ENCODE peak calls at places on chromosome 21, in nine cellular contexts. G is upper lobe of right lung; B is effector memory CD4-positive, alpha-beta T cell; Q is PC-3; N is uterus; D is CD8-positive, alpha-beta memory T cell; F is adrenal gland; M is naive thymus-derived CD4-positive, alpha-beta T cell; V is CD4-positive, alpha-beta memory T cell. K is an unnamed sample.

GRCh38 chr21:33027401-33028185 is 1.9 kb downstream of the OLIG2 start:
- DNase-seq in G (no peak), B (no peak), Q (no peak), N (no peak), D (no peak), F (no peak), M (no peak), V (no peak), K (no peak)

GRCh38 chr21:36325373-36326010 is 5.5 kb downstream of the MORC3 start:
- DNase-seq in G (no peak), B (no peak), Q (peak; percentile 79), N (no peak), D (no peak), F (no peak), M (no peak), V (no peak), K (peak; percentile 30)

GRCh38 chr21:15730484-15731242 is 881 bp downstream of the USP25 start:
- DNase-seq in G (no peak), B (no peak), Q (peak; percentile 25), N (no peak), D (no peak), F (no peak), M (peak; percentile 12), V (no peak), K (no peak)

GRCh38 chr21:27219068-27219467 is 252.2 kb upstream of the ADAMTS5 start:
- DNase-seq in G (no peak), B (no peak), Q (peak; percentile 44), N (no peak), D (no peak), F (no peak), M (no peak), V (no peak), K (no peak)

GRCh38 chr21:28590026-28590425 is 402.7 kb downstream of the LTN1 start:
- DNase-seq in G (no peak), B (no peak), Q (no peak), N (no peak), D (no peak), F (no peak), M (no peak), V (no peak), K (no peak)

GRCh38 chr21:35034203-35034926 is 14.7 kb downstream of the RUNX1 start:
- DNase-seq in G (no peak), B (no peak), Q (no peak), N (no peak), D (no peak), F (no peak), M (no peak), V (no peak), K (no peak)

GRCh38 chr21:9763306-9763705 is 758.1 kb upstream of the TPTE start:
- DNase-seq in G (no peak), B (no peak), Q (no peak), N (no peak), D (no peak), F (peak; percentile 9), M (no peak), V (no peak), K (no peak)

GRCh38 chr21:31696424-31696823 is 35.5 kb downstream of the SCAF4 start:
- DNase-seq in G (no peak), B (no peak), Q (no peak), N (no peak), D (no peak), F (no peak), M (no peak), V (no peak), K (no peak)

GRCh38 chr21:29449306-29449940 is 150.7 kb downstream of the BACH1 start:
- DNase-seq in G (no peak), B (no peak), Q (no peak), N (no peak), D (peak; percentile 73), F (no peak), M (peak; percentile 90), V (peak; percentile 41), K (no peak)

GRCh38 chr21:29224006-29224405 is 74.7 kb upstream of the BACH1 start:
- DNase-seq in G (no peak), B (no peak), Q (no peak), N (no peak), D (no peak), F (no peak), M (no peak), V (no peak), K (no peak)

GRCh38 chr21:41231060-41231459 is 63.1 kb downstream of the BACE2 start:
- DNase-seq in G (no peak), B (no peak), Q (no peak), N (no peak), D (no peak), F (no peak), M (no peak), V (no peak), K (no peak)

GRCh38 chr21:41230530-41230929 is 62.6 kb downstream of the BACE2 start:
- DNase-seq in G (no peak), B (no peak), Q (no peak), N (no peak), D (no peak), F (no peak), M (no peak), V (no peak), K (no peak)

GRCh38 chr21:41229527-41230248 is 61.7 kb downstream of the BACE2 start:
- DNase-seq in G (no peak), B (no peak), Q (no peak), N (no peak), D (no peak), F (no peak), M (no peak), V (no peak), K (no peak)

GRCh38 chr21:41233913-41234312 is 66.0 kb downstream of the BACE2 start:
- DNase-seq in G (no peak), B (no peak), Q (no peak), N (no peak), D (no peak), F (no peak), M (no peak), V (no peak), K (no peak)

DNA sequence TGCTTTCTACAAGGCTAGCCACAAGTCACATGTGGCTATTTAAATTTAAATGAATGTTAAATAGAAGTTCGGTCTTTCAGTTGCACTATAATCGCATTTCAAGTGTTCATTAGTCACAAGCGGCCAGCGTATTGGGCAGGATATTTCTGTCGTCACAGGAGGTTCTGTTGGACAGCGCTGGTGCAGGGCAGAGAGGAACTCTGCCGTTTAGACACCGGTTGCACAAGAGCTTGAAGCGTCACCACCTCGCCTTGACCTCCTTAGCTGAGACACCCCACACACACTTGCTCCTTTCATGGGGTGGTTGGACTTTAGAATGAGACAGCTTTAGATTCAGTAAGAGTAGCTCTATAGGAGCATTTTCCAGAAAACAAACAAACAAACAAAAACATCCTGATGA is 64.1 kb downstream of the BACE2 start:
- DNase-seq in G (no peak), B (no peak), Q (no peak), N (no peak), D (no peak), F (no peak), M (no peak), V (no peak), K (no peak)
- H3K4me3 ChIP-seq in G (no peak overlapping the region), B (no peak overlapping the region), Q (no peak overlapping the region), N (no peak overlapping the region), D (no peak overlapping the region), F (no peak overlapping the region), M (no peak overlapping the region), V (no peak overlapping the region), K (no peak overlapping the region)

GRCh38 chr21:38807481-38807880 is 1.8 kb downstream of the ETS2 start:
- DNase-seq in G (no peak), B (no peak), Q (no peak), N (no peak), D (no peak), F (no peak), M (no peak), V (no peak), K (no peak)
- H3K4me1 ChIP-seq in G (peaks cover 45% of the 10 kb centered on the region), B (peaks cover 19% of the 10 kb centered on the region), Q (peaks cover 71% of the 10 kb centered on the region), N (no peaks in the 10 kb centered on the region), D (peaks cover 23% of the 10 kb centered on the region), F (peaks cover 35% of the 10 kb centered on the region), M (peaks cover 3% of the 10 kb centered on the region), V (peaks cover 32% of the 10 kb centered on the region), K (peaks cover 33% of the 10 kb centered on the region)

DNA sequence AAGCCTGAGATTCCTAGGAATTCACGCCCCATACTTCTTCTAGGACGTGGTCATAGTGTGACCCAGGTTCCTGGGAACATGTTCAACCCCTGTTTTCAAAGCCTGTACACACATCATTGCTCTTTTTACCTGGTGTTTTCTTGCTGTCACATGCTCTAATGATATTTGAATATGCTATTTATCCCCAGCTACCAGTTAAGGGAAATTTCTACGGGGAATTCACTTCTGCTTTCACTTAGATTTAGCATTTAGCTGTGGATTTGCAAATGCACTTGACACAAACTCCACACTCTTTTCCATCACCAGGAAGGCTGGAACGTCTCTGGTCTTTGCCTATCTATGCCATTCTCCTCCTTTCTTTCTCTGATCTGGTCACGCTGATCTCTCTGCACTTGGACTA is 11.3 kb upstream of the SAMSN1 start:
- DNase-seq in G (no peak), B (no peak), Q (no peak), N (no peak), D (no peak), F (no peak), M (no peak), V (no peak), K (no peak)
- H3K27ac ChIP-seq in G (no peak overlapping the region), B (no peak overlapping the region), Q (no peak overlapping the region), N (no peak overlapping the region), D (no peak overlapping the region), F (no peak overlapping the region), M (no peak overlapping the region), V (no peak overlapping the region), K (no peak overlapping the region)

DNA sequence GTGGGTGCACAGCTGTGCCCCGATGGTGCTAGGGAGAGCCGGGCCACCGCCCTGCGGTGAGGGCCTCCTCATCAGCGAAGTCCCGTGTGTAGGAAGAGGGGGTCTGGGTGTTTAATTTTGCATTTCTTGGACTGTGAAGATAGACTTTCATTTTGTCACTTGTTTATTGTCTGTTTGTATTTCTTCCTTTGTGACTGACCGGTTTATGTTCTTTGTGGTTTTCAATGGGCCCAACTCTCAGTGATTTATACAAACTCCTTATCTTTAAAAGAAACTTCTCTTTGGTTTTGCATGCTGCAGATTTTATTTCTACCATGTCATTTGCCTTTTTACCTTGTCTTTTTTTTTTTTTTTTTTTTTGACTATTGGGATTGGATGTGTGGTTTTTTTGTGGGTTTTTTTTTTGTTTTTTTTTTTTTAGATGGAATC is 65.1 kb downstream of the COL18A1 start:
- DNase-seq in G (no peak), B (no peak), Q (no peak), N (no peak), D (no peak), F (no peak), M (no peak), V (no peak), K (no peak)
- H3K4me3 ChIP-seq in G (no peak overlapping the region), B (no peak overlapping the region), Q (no peak overlapping the region), N (no peak overlapping the region), D (no peak overlapping the region), F (no peak overlapping the region), M (no peak overlapping the region), V (no peak overlapping the region), K (no peak overlapping the region)

DNA sequence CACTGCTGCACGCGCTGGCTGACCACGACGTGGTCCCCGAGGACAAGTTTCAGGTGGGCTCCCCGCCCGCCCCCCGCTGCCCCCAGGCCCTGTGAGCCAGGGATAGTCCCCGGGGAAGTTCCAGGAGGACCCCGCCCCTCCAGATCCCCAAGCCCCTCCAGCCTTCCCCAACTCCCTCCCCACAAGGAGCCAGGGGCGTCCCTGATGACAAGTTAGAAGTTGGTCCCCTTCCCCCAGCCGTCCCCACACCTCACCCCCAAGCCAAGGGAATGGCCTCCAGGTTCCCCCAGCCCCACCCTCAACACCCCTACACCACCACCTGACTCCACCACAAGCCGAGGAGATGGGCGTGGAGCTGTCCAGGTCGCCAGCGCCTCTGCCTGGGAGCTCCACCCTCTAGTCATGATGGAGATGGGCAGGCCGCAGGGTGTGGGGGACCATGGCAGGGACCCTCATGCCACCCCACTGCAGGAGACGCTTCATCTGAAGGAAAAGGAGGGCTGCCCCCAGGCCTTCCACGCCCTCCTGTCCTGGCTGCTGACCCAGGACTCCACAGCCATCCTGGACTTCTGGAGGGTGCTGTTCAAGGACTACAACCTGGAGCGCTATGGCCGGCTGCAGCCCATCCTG is 525 bp downstream of the AIRE start:
- DNase-seq in G (no peak), B (no peak), Q (no peak), N (no peak), D (no peak), F (no peak), M (no peak), V (peak; percentile 21), K (no peak)
- H3K4me1 ChIP-seq in G (no peaks in the 10 kb centered on the region), B (no peaks in the 10 kb centered on the region), Q (no peaks in the 10 kb centered on the region), N (no peaks in the 10 kb centered on the region), D (no peaks in the 10 kb centered on the region), F (peaks cover 6% of the 10 kb centered on the region), M (no peaks in the 10 kb centered on the region), V (no peaks in the 10 kb centered on the region), K (peaks cover 9% of the 10 kb centered on the region)

K was measured in right atrium auricular region.